ENCODE peak calls at places on chromosome 4, in four cellular contexts. A, Z, Y and D are unnamed samples.

GRCh38 chr4:168797176-168797575 is 212.9 kb downstream of the CBR4 start:
- DNase-seq in Z (no peak), Y (no peak), A (no peak), D (no peak)

GRCh38 chr4:35164063-35164462 is 1080.3 kb downstream of the ARAP2 start:
- DNase-seq in Y (no peak), Z (no peak), A (no peak), D (no peak)

GRCh38 chr4:38889143-38889542 is 21.5 kb downstream of the FAM114A1 start:
- DNase-seq in Z (no peak), A (no peak), Y (no peak), D (no peak)

GRCh38 chr4:143099693-143100092 is 85.0 kb upstream of the USP38 start:
- DNase-seq in Z (no peak), Y (no peak), A (no peak), D (no peak)

GRCh38 chr4:119027815-119028214 is 107.8 kb upstream of the MYOZ2 start:
- DNase-seq in A (no peak), Y (no peak), Z (no peak), D (no peak)

GRCh38 chr4:43757147-43757546 is 691.5 kb downstream of the KCTD8 start:
- DNase-seq in Y (no peak), A (peak), Z (no peak), D (no peak)

GRCh38 chr4:45283352-45283751 is 557.0 kb upstream of the GNPDA2 start:
- DNase-seq in A (no peak), Y (no peak), Z (no peak), D (no peak)

GRCh38 chr4:69831646-69832325 is 28.2 kb downstream of the SULT1E1 start:
- DNase-seq in Z (no peak), Y (no peak), A (no peak), D (no peak)

GRCh38 chr4:139619644-139620043 is 46.0 kb upstream of the MGST2 start:
- DNase-seq in Z (no peak), A (no peak), Y (no peak), D (peak)

GRCh38 chr4:91426725-91427124 is 877.0 kb upstream of the GRID2 start:
- DNase-seq in A (no peak), Y (no peak), Z (no peak), D (no peak)

GRCh38 chr4:144872508-144873293 is 225.3 kb downstream of the ANAPC10 start:
- DNase-seq in A (no peak), Y (no peak), Z (no peak), D (no peak)

GRCh38 chr4:1192091-1192492 is 19.7 kb upstream of the SPON2 start:
- DNase-seq in Z (no peak), Y (no peak), A (no peak), D (no peak)

GRCh38 chr4:183989471-183989870 is 84.4 kb downstream of the STOX2 start:
- DNase-seq in Y (no peak), Z (no peak), A (no peak), D (no peak)

GRCh38 chr4:187993827-187994226 is 1.7 kb upstream of the ZFP42 start:
- DNase-seq in Z (no peak), Y (peak), A (peak), D (peak)

GRCh38 chr4:82900016-82900334 is 560 bp upstream of the THAP9 start:
- DNase-seq in A (no peak), Z (no peak), Y (no peak), D (peak)

GRCh38 chr4:183098723-183099536 is at the start of gene WWC2:
- DNase-seq in Y (peak), A (peak), Z (no peak), D (no peak)

GRCh38 chr4:107283587-107284559 is 247.8 kb upstream of the DKK2 start:
- DNase-seq in Y (peak), A (no peak), Z (no peak), D (no peak)

GRCh38 chr4:22299678-22300077 is 216.2 kb downstream of the ADGRA3 start:
- DNase-seq in Z (no peak), A (no peak), Y (no peak), D (no peak)

GRCh38 chr4:108635070-108635655 is 14.8 kb downstream of the RPL34 start:
- DNase-seq in Y (no peak), A (no peak), Z (no peak), D (no peak)

GRCh38 chr4:14168919-14169318 is 541.4 kb upstream of the BOD1L1 start:
- DNase-seq in Z (no peak), A (no peak), Y (no peak), D (no peak)

GRCh38 chr4:77852892-77853495 is 9.6 kb upstream of the MRPL1 start:
- DNase-seq in A (no peak), Y (no peak), Z (no peak), D (peak)

GRCh38 chr4:156781852-156782251 is 189.7 kb downstream of the PDGFC start:
- DNase-seq in Y (no peak), A (no peak), Z (no peak), D (no peak)

GRCh38 chr4:120853101-120853940 is 69.2 kb downstream of the PRDM5 start:
- DNase-seq in Y (no peak), A (no peak), Z (no peak), D (no peak)

GRCh38 chr4:123618606-123619005 is 222.0 kb downstream of the SPRY1 start:
- DNase-seq in Z (no peak), A (no peak), Y (no peak), D (no peak)

GRCh38 chr4:3290889-3291321 is 1.9 kb upstream of the RGS12 start:
- DNase-seq in A (no peak), Y (no peak), Z (no peak), D (no peak)

GRCh38 chr4:148787831-148788477 is 345.7 kb upstream of the NR3C2 start:
- DNase-seq in Y (no peak), Z (no peak), A (no peak), D (no peak)

GRCh38 chr4:133150643-133151300 is 1.7 kb downstream of the PCDH10 start:
- DNase-seq in A (peak), Y (peak), Z (no peak), D (no peak)

GRCh38 chr4:10243856-10244255 is 127.3 kb upstream of the WDR1 start:
- DNase-seq in A (no peak), Y (no peak), Z (no peak), D (no peak)

GRCh38 chr4:132557660-132558059 is 591.4 kb upstream of the PCDH10 start:
- DNase-seq in Z (no peak), A (peak), Y (no peak), D (peak)

GRCh38 chr4:17814140-17814539 is 3.4 kb downstream of the NCAPG start:
- DNase-seq in A (no peak), Z (no peak), Y (no peak), D (no peak)

GRCh38 chr4:89248879-89249281 is 58.7 kb downstream of the GPRIN3 start:
- DNase-seq in Y (no peak), A (no peak), Z (peak), D (no peak)

GRCh38 chr4:179307297-179308136 is 1865.3 kb upstream of the AGA start:
- DNase-seq in A (peak), Z (no peak), Y (peak), D (peak)

GRCh38 chr4:14916554-14917304 is 85.6 kb upstream of the CPEB2 start:
- DNase-seq in Z (no peak), Y (no peak), A (no peak), D (no peak)

GRCh38 chr4:179766938-179767337 is 2324.7 kb upstream of the AGA start:
- DNase-seq in Y (no peak), A (no peak), Z (no peak), D (no peak)

GRCh38 chr4:17276821-17277220 is 235.1 kb downstream of the QDPR start:
- DNase-seq in Z (no peak), Y (no peak), A (no peak), D (no peak)

GRCh38 chr4:6137027-6137746 is 63.2 kb downstream of the JAKMIP1 start:
- DNase-seq in Z (no peak), A (no peak), Y (no peak), D (no peak)

GRCh38 chr4:11436084-11436483 is 7.4 kb upstream of the HS3ST1 start:
- DNase-seq in A (no peak), Y (no peak), Z (no peak), D (peak)